ENCODE peak calls at places on chromosomes 4 and X, in eight cellular contexts. J, R, P, H, D, X, G and K are unnamed samples.

GRCh38 chr4:157572951-157573350 is 352.4 kb downstream of the GRIA2 start:
- DNase-seq in J (no peak), R (no peak), P (no peak), H (no peak), D (no peak), X (no peak), G (no peak), K (no peak)

GRCh38 chr4:113684534-113685091 is 76.9 kb downstream of the CAMK2D start:
- DNase-seq in J (no peak), R (no peak), P (peak; percentile 61), H (peak; percentile 20), D (no peak), X (peak; percentile 26), G (peak; percentile 32), K (no peak)

GRCh38 chr4:81039351-81040174 is 9.1 kb downstream of the BMP3 start:
- DNase-seq in J (no peak), R (no peak), P (peak; percentile 32), H (no peak), D (no peak), X (no peak), G (peak; percentile 51), K (no peak)

GRCh38 chr4:151098191-151098590 is 1.2 kb upstream of the RPS3A start:
- DNase-seq in J (no peak), R (no peak), P (no peak), H (no peak), D (no peak), X (no peak), G (no peak), K (no peak)

GRCh38 chr4:75737398-75737797 is 13.0 kb downstream of the USO1 start:
- DNase-seq in J (no peak), R (no peak), P (no peak), H (no peak), D (no peak), X (no peak), G (no peak), K (no peak)

GRCh38 chr4:137861682-137862081 is 329.4 kb upstream of the PCDH18 start:
- DNase-seq in J (no peak), R (no peak), P (peak; percentile 19), H (no peak), D (no peak), X (no peak), G (peak; percentile 23), K (peak; percentile 20)

GRCh38 chr4:148072789-148073188 is 340.9 kb downstream of the ARHGAP10 start:
- DNase-seq in J (no peak), R (no peak), P (no peak), H (no peak), D (no peak), X (no peak), G (no peak), K (no peak)

GRCh38 chrX:80511969-80512760 is 91.9 kb downstream of the TENT5D start:
- DNase-seq in J (no peak), R (no peak), P (peak; percentile 12), H (no peak), D (no peak), X (no peak), G (peak; percentile 32), K (no peak)

GRCh38 chr4:75512336-75513211 is 1.6 kb downstream of the RCHY1 start:
- DNase-seq in J (no peak), R (no peak), P (peak; percentile 56), H (peak; percentile 35), D (no peak), X (no peak), G (peak; percentile 60), K (no peak)

GRCh38 chr4:1572964-1573720 is 111.0 kb downstream of the FAM53A start:
- DNase-seq in J (no peak), R (no peak), P (no peak), H (no peak), D (no peak), X (no peak), G (no peak), K (no peak)

GRCh38 chr4:57043304-57044251 is 64.9 kb downstream of the POLR2B start:
- DNase-seq in J (peak; percentile 47), R (no peak), P (peak; percentile 74), H (no peak), D (no peak), X (no peak), G (no peak), K (peak; percentile 85)